ENCODE peak calls at places on chromosomes 4 and X, in four cellular contexts. F is GM12878, Y is H1, U is K562. T is an unnamed sample.

GRCh38 chr4:128782875-128783614 is 26.5 kb upstream of the JADE1 start:
- DNase-seq in F (no peak), Y (no peak), U (no peak), T (no peak)

GRCh38 chrX:150253946-150254615 is 109.0 kb upstream of the MAMLD1 start:
- DNase-seq in F (no peak), Y (peak; percentile 11), U (no peak), T (no peak)

GRCh38 chrX:40094900-40095587 is 2.7 kb downstream of the BCOR start:
- DNase-seq in F (no peak), Y (no peak), U (no peak), T (no peak)

GRCh38 chr4:94325835-94326234 is 16.8 kb downstream of the HPGDS start:
- DNase-seq in F (no peak), Y (no peak), U (no peak), T (no peak)

GRCh38 chrX:45324941-45325340 is 124.3 kb upstream of the DIPK2B start:
- DNase-seq in F (no peak), Y (no peak), U (no peak), T (no peak)

GRCh38 chr4:112253382-112254000 is 21.9 kb downstream of the AP1AR start:
- DNase-seq in F (no peak), Y (no peak), U (no peak), T (no peak)

GRCh38 chr4:168784786-168785461 is 225.1 kb downstream of the CBR4 start:
- DNase-seq in F (no peak), Y (no peak), U (no peak), T (no peak)

GRCh38 chrX:150587585-150588503 is 19.4 kb downstream of the MTM1 start:
- DNase-seq in F (no peak), Y (no peak), U (peak; percentile 34), T (no peak)

GRCh38 chrX:7993873-7994272 is 66.7 kb upstream of the PNPLA4 start:
- DNase-seq in F (no peak), Y (no peak), U (no peak), T (peak; percentile 6)

GRCh38 chrX:39112143-39112542 is 310.9 kb downstream of the MID1IP1 start:
- DNase-seq in F (no peak), Y (no peak), U (no peak), T (no peak)

GRCh38 chrX:40496728-40497127 is 84.0 kb upstream of the ATP6AP2 start:
- DNase-seq in F (no peak), Y (no peak), U (peak; percentile 9), T (peak; percentile 4)

GRCh38 chr4:10383417-10383816 is 73.8 kb downstream of the ZNF518B start:
- DNase-seq in F (no peak), Y (no peak), U (no peak), T (no peak)

GRCh38 chrX:96721398-96721797 is 36.8 kb downstream of the DIAPH2 start:
- DNase-seq in F (peak; percentile 50), Y (no peak), U (no peak), T (peak; percentile 65)

GRCh38 chr4:57993934-57994333 is 883.7 kb upstream of the IGFBP7 start:
- DNase-seq in F (no peak), Y (no peak), U (no peak), T (no peak)

GRCh38 chr4:2484993-2485392 is 16.1 kb downstream of the RNF4 start:
- DNase-seq in F (peak; percentile 62), Y (no peak), U (no peak), T (no peak)

GRCh38 chr4:141350122-141350904 is 129.6 kb downstream of the ZNF330 start:
- DNase-seq in F (no peak), Y (no peak), U (no peak), T (no peak)

GRCh38 chr4:31016322-31017061 is 296.3 kb downstream of the PCDH7 start:
- DNase-seq in F (no peak), Y (no peak), U (no peak), T (no peak)
- TF ChIP-seq TAF1 in F (no peak), Y (no peak), U (no peak), T (no peak)

DNA sequence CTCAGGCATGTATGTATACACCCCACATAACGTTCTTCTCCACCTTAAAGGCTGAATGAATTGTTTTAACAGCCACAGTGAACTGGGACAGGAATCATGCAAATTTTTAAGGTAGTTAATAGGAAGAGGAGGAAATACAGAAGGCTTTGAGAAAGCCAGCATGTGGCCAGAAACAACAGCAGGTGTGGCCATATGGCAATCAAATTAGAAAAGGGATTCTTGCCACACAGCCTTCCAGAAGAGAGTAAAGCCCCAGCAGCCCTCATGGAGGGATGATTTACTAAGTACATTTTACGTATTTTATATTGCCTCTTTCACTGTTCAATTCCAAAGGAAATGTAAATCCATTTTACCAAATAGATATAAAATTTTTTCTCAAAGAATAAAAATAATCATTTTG is 792.2 kb downstream of the ADGRL3 start:
- DNase-seq in F (no peak), Y (no peak), U (no peak), T (no peak)
- TF ChIP-seq HDAC2 in F (no peak), Y (no peak), U (no peak), T (no peak)

DNA sequence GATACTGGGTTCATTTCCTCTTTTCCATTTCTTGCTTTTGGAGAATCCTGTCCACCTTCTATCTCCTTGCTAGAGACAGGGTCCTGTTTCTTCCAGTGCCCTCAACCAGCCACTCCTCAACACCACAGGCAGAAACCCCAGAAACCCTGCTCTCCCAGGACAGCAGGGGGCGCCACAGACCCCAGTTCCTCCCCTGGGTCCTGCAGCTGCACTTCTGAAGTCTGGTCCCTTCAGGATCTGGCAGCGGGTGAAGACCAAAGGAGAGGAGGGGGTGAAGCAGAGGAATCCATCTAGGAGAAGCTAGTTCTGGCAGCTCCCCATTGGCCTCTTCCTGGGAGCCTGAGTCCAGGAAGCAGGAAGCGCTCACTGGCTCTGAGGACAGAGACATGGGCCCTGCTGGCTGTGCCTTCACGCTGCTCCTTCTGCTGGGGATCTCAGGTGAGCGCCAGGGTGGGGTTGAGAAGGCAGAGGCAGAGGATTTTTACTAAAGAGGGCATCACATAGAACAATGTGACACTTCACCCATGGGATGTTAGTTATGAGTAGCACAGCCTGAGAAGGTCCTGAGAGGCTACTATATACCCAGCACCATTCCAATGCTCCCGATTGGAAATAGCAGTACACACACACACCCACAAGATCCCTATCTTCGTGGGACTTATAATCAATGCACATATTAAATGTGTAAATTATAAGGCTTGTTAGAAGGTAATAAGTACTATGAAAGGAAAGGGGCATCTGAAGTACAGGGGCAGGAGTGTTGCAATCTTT is at the start of gene PRSS48:
- DNase-seq in F (no peak), Y (peak; percentile 94), U (peak; percentile 62), T (peak; percentile 55)
- TF ChIP-seq TAF1 in F (no peak), Y (peak; percentile 35), U (no peak), T (no peak)

GRCh38 chr4:8037150-8037769 is 97.6 kb upstream of the AFAP1 start:
- DNase-seq in F (no peak), Y (no peak), U (no peak), T (no peak)

GRCh38 chr4:8038083-8038482 is 98.4 kb upstream of the AFAP1 start:
- DNase-seq in F (no peak), Y (no peak), U (no peak), T (no peak)

GRCh38 chr4:8033067-8033755 is 93.5 kb upstream of the AFAP1 start:
- DNase-seq in F (no peak), Y (no peak), U (no peak), T (no peak)

GRCh38 chr4:8033776-8034528 is 94.3 kb upstream of the AFAP1 start:
- DNase-seq in F (no peak), Y (no peak), U (no peak), T (no peak)

DNA sequence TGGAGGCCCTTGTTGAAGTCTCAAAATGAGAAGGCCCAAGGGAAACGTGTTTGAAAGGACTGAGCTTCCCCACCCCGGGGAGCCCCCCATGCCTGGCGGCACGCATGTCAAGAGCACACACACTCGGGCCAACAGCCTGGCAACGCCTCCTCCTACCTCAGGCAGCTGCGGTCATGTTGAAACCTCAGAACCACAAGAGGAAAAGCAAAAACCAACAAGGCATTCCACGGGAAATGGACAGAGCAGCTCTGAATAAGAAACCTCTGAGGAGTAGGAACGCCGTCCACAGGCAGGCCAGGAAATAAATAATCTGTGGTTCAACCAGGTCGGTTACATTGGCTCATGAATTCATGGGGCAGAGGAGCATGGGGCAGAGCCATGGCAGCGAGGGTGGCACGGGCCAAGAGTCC is 95.7 kb upstream of the AFAP1 start:
- DNase-seq in F (no peak), Y (no peak), U (no peak), T (no peak)
- TF ChIP-seq HDAC2 in F (no peak), Y (no peak), U (no peak), T (no peak)

GRCh38 chrX:19869195-19869594 is 18.2 kb downstream of the SH3KBP1 start:
- DNase-seq in F (no peak), Y (no peak), U (no peak), T (no peak)
- TF ChIP-seq TAF1 in F (no peak), Y (no peak), U (no peak), T (no peak)

GRCh38 chr4:53507671-53508286 is 83.5 kb downstream of the LNX1 start:
- DNase-seq in F (no peak), Y (no peak), U (peak; percentile 31), T (peak; percentile 30)
- TF ChIP-seq HDAC2 in F (no peak), Y (no peak), U (no peak), T (no peak)

DNA sequence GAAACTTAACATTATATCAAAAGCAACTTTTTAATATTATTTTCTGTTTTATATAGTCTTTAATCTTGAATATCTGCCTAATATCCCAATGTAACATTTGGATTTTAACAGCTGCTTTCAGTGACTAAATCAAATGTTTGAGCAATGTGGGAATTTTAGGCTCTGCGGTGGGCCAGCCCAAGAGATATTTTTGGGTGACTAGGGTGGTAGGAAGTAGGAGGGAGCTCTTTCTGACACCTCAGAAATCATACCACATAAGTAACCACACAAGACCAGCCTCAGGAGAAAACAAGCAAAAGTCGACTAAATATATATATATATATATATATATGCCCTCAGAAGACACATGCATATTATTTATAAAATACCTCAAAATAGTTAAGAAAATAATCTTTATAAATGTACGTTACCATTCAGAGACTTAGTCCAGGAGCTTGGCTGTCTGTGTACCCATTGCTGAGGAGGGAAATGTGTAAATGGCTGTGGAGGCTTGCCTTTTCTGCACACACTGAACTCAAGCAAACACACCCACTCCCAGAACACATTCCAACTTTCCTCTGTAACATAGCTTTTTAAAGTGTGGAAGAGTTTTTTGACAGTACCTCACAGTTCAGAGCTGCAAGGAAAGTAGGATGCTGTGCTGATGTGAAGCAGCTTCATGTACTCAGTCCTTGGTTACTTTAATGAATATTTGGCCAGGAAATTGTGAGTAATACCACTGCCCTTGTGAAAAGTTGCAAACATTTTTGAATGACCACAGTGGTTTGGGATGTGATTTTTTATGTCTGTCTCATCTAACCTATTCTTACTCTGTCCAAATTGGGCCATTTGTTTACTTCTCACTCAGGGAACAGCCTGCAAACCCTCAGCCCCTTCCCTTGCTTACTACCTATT is at the start of gene RTL3:
- DNase-seq in F (no peak), Y (no peak), U (no peak), T (no peak)
- TF ChIP-seq TAF1 in F (no peak), Y (no peak), U (no peak), T (no peak)

GRCh38 chr4:7244343-7244680 is 52.0 kb downstream of the SORCS2 start:
- DNase-seq in F (no peak), Y (no peak), U (no peak), T (no peak)
- TF ChIP-seq HDAC2 in F (no peak), Y (no peak), U (no peak), T (no peak)

T was measured in HepG2.